ENCODE peak calls at places on chromosomes 1 and 21, in four cellular contexts. F is CD4-positive, CD25-positive, alpha-beta regulatory T cell; D is heart right ventricle; O is left ventricle myocardium inferior. L is an unnamed sample. For H3K9me3, the result is how much of the 10 kb centered on the place peaks cover.

GRCh38 chr1:201686709-201687455 is 142.1 kb upstream of the IPO9 start:
- DNase-seq in F (no peak), D (no peak), O (no peak), L (no peak)

GRCh38 chr1:231053493-231054162 is 13.6 kb upstream of the FAM89A start:
- DNase-seq in D (peak), O (no peak), F (peak), L (no peak)

GRCh38 chr1:159122005-159122621 is 45.5 kb upstream of the AIM2 start:
- DNase-seq in F (no peak), O (no peak), D (no peak), L (no peak)

GRCh38 chr21:34558960-34559631 is 47.1 kb upstream of the KCNE1 start:
- DNase-seq in F (no peak), D (no peak), O (no peak), L (no peak)

GRCh38 chr1:30284728-30285460 is 438.5 kb downstream of the MATN1 start:
- DNase-seq in D (no peak), O (no peak), F (no peak), L (no peak)

GRCh38 chr1:125066385-125066784 is 3881.6 kb downstream of the SRGAP2C start:
- DNase-seq in D (no peak), O (no peak), F (no peak), L (no peak)

GRCh38 chr1:27380223-27380622 is 2.9 kb downstream of the CD164L2 start:
- DNase-seq in F (no peak), D (no peak), O (no peak), L (no peak)

GRCh38 chr1:93874025-93874651 is 4.9 kb downstream of the DNTTIP2 start:
- DNase-seq in D (no peak), O (no peak), F (peak), L (no peak)

GRCh38 chr1:5985250-5985649 is 7.0 kb downstream of the NPHP4 start:
- DNase-seq in F (no peak), D (no peak), O (no peak), L (no peak)

GRCh38 chr1:150132372-150132771 is 17.3 kb upstream of the PLEKHO1 start:
- DNase-seq in F (no peak), O (no peak), D (no peak), L (no peak)

GRCh38 chr1:1787206-1787605 is 8.9 kb upstream of the NADK start:
- DNase-seq in F (no peak), O (no peak), D (no peak), L (no peak)

GRCh38 chr1:211613951-211614350 is 35.0 kb upstream of the SLC30A1 start:
- DNase-seq in O (no peak), D (no peak), F (no peak), L (no peak)

GRCh38 chr1:14020006-14020405 is 320.0 kb downstream of the PRDM2 start:
- DNase-seq in D (no peak), O (no peak), F (no peak), L (no peak)

GRCh38 chr1:160777486-160778089 is 18.4 kb upstream of the LY9 start:
- DNase-seq in D (no peak), O (no peak), F (peak), L (peak)

GRCh38 chr1:244952940-244953339 is 88.6 kb upstream of the HNRNPU start:
- DNase-seq in D (no peak), F (no peak), O (no peak), L (no peak)

GRCh38 chr1:101995984-101996731 is 568 bp downstream of the OLFM3 start:
- DNase-seq in D (no peak), F (no peak), O (no peak), L (no peak)

GRCh38 chr1:193846411-193846810 is 660.0 kb upstream of the B3GALT2 start:
- DNase-seq in F (no peak), D (no peak), O (no peak), L (no peak)

GRCh38 chr1:220817907-220818306 is 31.2 kb downstream of the MTARC1 start:
- DNase-seq in O (no peak), F (no peak), D (no peak), L (no peak)

GRCh38 chr1:243963566-243963965 is 87.5 kb upstream of the ZBTB18 start:
- DNase-seq in D (no peak), F (no peak), O (no peak), L (no peak)

GRCh38 chr21:42258150-42258884 is 39.4 kb downstream of the ABCG1 start:
- DNase-seq in D (peak), O (peak), F (peak), L (peak)

GRCh38 chr1:24903955-24904730 is 25.9 kb downstream of the RUNX3 start:
- DNase-seq in F (no peak), D (no peak), O (no peak), L (peak)

GRCh38 chr1:245969274-245969673 is 537.8 kb downstream of the SMYD3 start:
- DNase-seq in F (no peak), O (no peak), D (no peak), L (no peak)

GRCh38 chr1:60891315-60891714 is 191.0 kb upstream of the NFIA start:
- DNase-seq in O (no peak), F (no peak), D (no peak), L (no peak)

GRCh38 chr1:217089239-217090014 is 366.2 kb upstream of the ESRRG start:
- DNase-seq in O (peak), F (no peak), D (peak), L (no peak)

GRCh38 chr21:44413566-44414290 is 41.6 kb upstream of the LRRC3 start:
- DNase-seq in F (no peak), O (no peak), D (no peak), L (no peak)

GRCh38 chr1:83796409-83796808 is 202.5 kb downstream of the TTLL7 start:
- DNase-seq in O (no peak), F (no peak), D (no peak), L (no peak)

GRCh38 chr1:161082996-161083742 is 6.2 kb downstream of the NECTIN4 start:
- DNase-seq in O (peak), D (no peak), F (no peak), L (no peak)

GRCh38 chr1:25484533-25484932 is 53.8 kb downstream of the MACO1 start:
- DNase-seq in O (no peak), F (no peak), D (no peak), L (no peak)

GRCh38 chr1:101203812-101204540 is 32.8 kb upstream of the S1PR1 start:
- DNase-seq in O (no peak), F (no peak), D (peak), L (no peak)

GRCh38 chr1:154578058-154578418 is 10.5 kb downstream of the CHRNB2 start:
- DNase-seq in D (peak), F (no peak), O (peak), L (no peak)

GRCh38 chr1:56406821-56407220 is 172.5 kb downstream of the PLPP3 start:
- DNase-seq in F (no peak), O (no peak), D (no peak), L (no peak)

GRCh38 chr1:7672864-7673263 is 98.2 kb upstream of the VAMP3 start:
- DNase-seq in O (no peak), D (no peak), F (no peak), L (no peak)

GRCh38 chr21:46054031-46054430 is 43.9 kb upstream of the COL6A2 start:
- DNase-seq in D (no peak), F (no peak), O (no peak), L (no peak)

GRCh38 chr21:43733060-43733459 is 14.1 kb downstream of the PDXK start:
- DNase-seq in F (peak), O (no peak), D (no peak), L (no peak)

GRCh38 chr1:27301052-27301422 is 20.9 kb upstream of the TMEM222 start:
- DNase-seq in D (no peak), O (no peak), F (no peak), L (no peak)

GRCh38 chr1:230069813-230070212 is 2.8 kb downstream of the GALNT2 start:
- DNase-seq in F (no peak), D (no peak), O (no peak), L (no peak)

GRCh38 chr21:17679002-17679600 is 66.4 kb upstream of the BTG3 start:
- DNase-seq in F (peak), D (no peak), O (no peak), L (no peak)

GRCh38 chr1:13723810-13724209 is 23.8 kb downstream of the PRDM2 start:
- DNase-seq in O (no peak), F (no peak), D (no peak), L (no peak)

GRCh38 chr1:114234408-114235119 is 80.9 kb upstream of the SYT6 start:
- DNase-seq in F (no peak), D (no peak), O (no peak), L (no peak)

DNA sequence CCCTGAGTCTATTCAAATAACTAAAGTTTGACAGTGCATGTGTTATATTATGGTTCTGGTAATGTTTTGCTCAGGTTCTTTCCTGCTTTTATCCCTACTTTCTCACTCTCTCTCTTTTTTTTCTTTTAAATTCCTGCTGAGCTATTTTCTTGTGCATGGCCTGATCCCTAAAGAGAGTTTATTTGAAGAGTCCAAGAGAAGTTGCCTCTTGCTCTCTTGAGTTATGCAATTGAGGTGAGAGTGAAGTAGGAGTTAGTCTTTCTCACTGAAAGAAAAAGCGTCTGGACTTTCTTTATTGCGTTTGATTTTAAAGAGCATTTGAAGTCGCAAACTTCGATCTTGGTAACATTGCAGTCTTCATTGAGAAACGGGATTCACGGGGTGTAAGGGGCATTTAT is 136.2 kb upstream of the RAVER2 start:
- DNase-seq in O (no peak), D (no peak), F (no peak), L (no peak)
- H3K9me3 ChIP-seq in O (under half), D (under half), F (under half), L (under half)

GRCh38 chr1:66381626-66382275 is 152.2 kb upstream of the SGIP1 start:
- DNase-seq in D (no peak), O (no peak), F (no peak), L (no peak)
- H3K9me3 ChIP-seq in D (under half), O (under half), F (under half), L (under half)

DNA sequence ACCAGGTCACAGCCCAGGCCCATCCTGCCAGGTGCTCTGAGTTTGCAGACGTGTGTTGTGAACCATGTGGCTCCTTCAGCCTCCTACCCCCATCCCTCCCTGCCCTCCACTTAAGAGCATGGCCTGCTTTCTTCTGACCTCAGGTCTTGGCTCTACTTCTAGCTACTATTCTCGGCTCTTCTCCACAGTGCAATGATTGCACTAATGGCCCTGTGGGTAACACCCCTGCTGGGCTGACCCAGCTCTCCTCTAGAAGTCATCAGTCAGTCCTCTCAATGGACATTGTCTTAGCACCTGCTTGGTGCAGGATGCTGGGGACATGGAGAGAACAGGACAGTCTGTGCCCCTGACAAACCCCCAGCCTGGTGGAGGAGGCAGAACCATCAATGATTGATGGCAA is 22.2 kb upstream of the IFFO2 start:
- DNase-seq in D (peak), O (no peak), F (no peak), L (no peak)
- H3K9me3 ChIP-seq in D (under half), O (under half), F (under half), L (under half)

GRCh38 chr21:7953058-7953457 is 2568.3 kb upstream of the TPTE start:
- DNase-seq in O (no peak), F (no peak), D (no peak), L (no peak)
- H3K9me3 ChIP-seq in O (under half), F (half or more), D (under half), L (half or more)

GRCh38 chr1:4307468-4307845 is 347.0 kb upstream of the AJAP1 start:
- DNase-seq in F (no peak), O (no peak), D (no peak), L (no peak)

GRCh38 chr1:4305526-4306301 is 348.7 kb upstream of the AJAP1 start:
- DNase-seq in F (no peak), O (no peak), D (no peak), L (no peak)

GRCh38 chr1:4308826-4309225 is 345.6 kb upstream of the AJAP1 start:
- DNase-seq in O (no peak), D (no peak), F (no peak), L (no peak)

GRCh38 chr1:4307911-4308545 is 346.4 kb upstream of the AJAP1 start:
- DNase-seq in D (no peak), O (no peak), F (no peak), L (no peak)

GRCh38 chr1:4306559-4307467 is 347.6 kb upstream of the AJAP1 start:
- DNase-seq in F (no peak), O (peak), D (peak), L (no peak)
- H3K9me3 ChIP-seq in F (under half), O (under half), D (under half), L (under half)

GRCh38 chr1:248691567-248692155 is 10.9 kb downstream of the OR14I1 start:
- DNase-seq in O (no peak), F (no peak), D (no peak), L (no peak)
- H3K9me3 ChIP-seq in O (under half), F (under half), D (under half), L (under half)

DNA sequence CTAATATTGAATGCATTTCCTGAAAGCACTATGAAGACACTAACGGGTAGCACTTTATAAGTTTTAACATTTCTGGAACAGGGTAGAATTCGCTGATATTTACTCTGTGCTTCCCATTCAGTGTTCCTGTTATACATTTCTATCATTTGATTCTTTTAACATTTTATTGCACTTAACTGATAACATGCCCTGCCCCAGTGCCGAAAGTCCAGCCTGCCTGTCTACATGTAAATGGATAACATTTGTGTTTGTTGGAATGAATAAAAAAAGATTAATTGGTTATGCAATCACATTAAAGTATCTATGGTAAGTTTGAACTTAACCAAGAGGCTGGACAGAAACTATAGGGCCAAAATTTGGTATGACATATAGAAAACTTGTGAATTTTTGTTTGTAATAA is 790.5 kb upstream of the TPTE start:
- DNase-seq in F (no peak), D (no peak), O (no peak), L (no peak)
- H3K9me3 ChIP-seq in F (under half), D (half or more), O (under half), L (under half)

GRCh38 chr1:180229483-180230415 is at the start of gene LHX4:
- DNase-seq in D (no peak), F (peak), O (no peak), L (no peak)
- H3K9me3 ChIP-seq in D (under half), F (under half), O (under half), L (under half)